ENCODE peak calls at places on chromosome 14, in eight cellular contexts. P is PC-3, W is OCI-LY7, L is PC-9, F is SK-N-SH, A is HCT116, I is GM23338, G is hepatocyte. N is an unnamed sample. For H3K9me2, the result is how much of the 10 kb centered on the place peaks cover.

GRCh38 chr14:33315721-33316120 is 377.0 kb downstream of the NPAS3 start:
- DNase-seq in P (peak), W (no peak), L (no peak), F (no peak), A (no peak), I (no peak), G (no peak), N (no peak)

GRCh38 chr14:68935761-68936209 is 43.3 kb downstream of the ACTN1 start:
- DNase-seq in P (no peak), W (no peak), L (no peak), F (no peak), A (no peak), I (no peak), G (no peak), N (no peak)

GRCh38 chr14:21011136-21011535 is 12.0 kb downstream of the SLC39A2 start:
- DNase-seq in P (no peak), W (no peak), L (no peak), F (no peak), A (no peak), I (no peak), G (no peak), N (no peak)

GRCh38 chr14:96576937-96577336 is 74.8 kb downstream of the PAPOLA start:
- DNase-seq in P (no peak), W (peak), L (no peak), F (no peak), A (no peak), I (no peak), G (no peak), N (no peak)

GRCh38 chr14:69648480-69649414 is 37.4 kb downstream of the SUSD6 start:
- DNase-seq in P (peak), W (peak), L (peak), F (no peak), A (no peak), I (no peak), G (peak), N (peak)

GRCh38 chr14:70045715-70046535 is 142.8 kb downstream of the SLC8A3 start:
- DNase-seq in P (peak), W (no peak), L (no peak), F (peak), A (peak), I (peak), G (peak), N (no peak)

GRCh38 chr14:33999771-34000291 is 49.0 kb upstream of the EGLN3 start:
- DNase-seq in P (no peak), W (no peak), L (no peak), F (no peak), A (no peak), I (no peak), G (no peak), N (no peak)

GRCh38 chr14:78758333-78758732 is 588.2 kb downstream of the NRXN3 start:
- DNase-seq in P (peak), W (peak), L (no peak), F (peak), A (peak), I (peak), G (peak), N (peak)

GRCh38 chr14:56289155-56289554 is 170.9 kb downstream of the PELI2 start:
- DNase-seq in P (no peak), W (no peak), L (no peak), F (no peak), A (no peak), I (no peak), G (no peak), N (no peak)

GRCh38 chr14:61752626-61753025 is 9.6 kb upstream of the SNAPC1 start:
- DNase-seq in P (peak), W (peak), L (peak), F (no peak), A (no peak), I (no peak), G (peak), N (no peak)

GRCh38 chr14:100406505-100407131 is 83.5 kb downstream of the SLC25A47 start:
- DNase-seq in P (peak), W (no peak), L (no peak), F (no peak), A (no peak), I (no peak), G (peak), N (no peak)

GRCh38 chr14:87944987-87945604 is 47.9 kb downstream of the GALC start:
- DNase-seq in P (peak), W (peak), L (no peak), F (peak), A (peak), I (peak), G (peak), N (peak)

GRCh38 chr14:69865701-69866365 is 13.4 kb upstream of the SMOC1 start:
- DNase-seq in P (no peak), W (no peak), L (no peak), F (no peak), A (no peak), I (no peak), G (no peak), N (no peak)

GRCh38 chr14:103702497-103703432 is 12.5 kb downstream of the XRCC3 start:
- DNase-seq in P (no peak), W (no peak), L (no peak), F (peak), A (no peak), I (no peak), G (no peak), N (no peak)

GRCh38 chr14:51482112-51482511 is 169.6 kb upstream of the FRMD6 start:
- DNase-seq in P (no peak), W (no peak), L (no peak), F (peak), A (no peak), I (no peak), G (no peak), N (no peak)

GRCh38 chr14:23145794-23146422 is 26.9 kb upstream of the CEBPE start:
- DNase-seq in P (no peak), W (no peak), L (peak), F (no peak), A (no peak), I (no peak), G (peak), N (no peak)

GRCh38 chr14:106802413-106803364 is 1276.3 kb downstream of the TMEM121 start:
- DNase-seq in P (no peak), W (peak), L (no peak), F (peak), A (no peak), I (no peak), G (no peak), N (peak)

GRCh38 chr14:83529531-83529930 is 1995.9 kb upstream of the SEL1L start:
- DNase-seq in P (no peak), W (no peak), L (no peak), F (no peak), A (no peak), I (no peak), G (no peak), N (no peak)

GRCh38 chr14:64971890-64972785 is at the start of gene RAB15:
- DNase-seq in P (peak), W (peak), L (no peak), F (peak), A (no peak), I (peak), G (peak), N (no peak)

GRCh38 chr14:51202914-51203665 is 37.0 kb upstream of the TMX1 start:
- DNase-seq in P (no peak), W (no peak), L (no peak), F (no peak), A (no peak), I (no peak), G (no peak), N (no peak)

GRCh38 chr14:61462566-61463195 is 141.3 kb downstream of the PRKCH start:
- DNase-seq in P (peak), W (no peak), L (peak), F (peak), A (no peak), I (no peak), G (peak), N (no peak)

GRCh38 chr14:96104469-96105057 is 65.4 kb downstream of the C14orf132 start:
- DNase-seq in P (peak), W (no peak), L (peak), F (no peak), A (no peak), I (no peak), G (peak), N (peak)

GRCh38 chr14:61202124-61202523 is 79.0 kb downstream of the TMEM30B start:
- DNase-seq in P (no peak), W (peak), L (no peak), F (no peak), A (no peak), I (no peak), G (no peak), N (no peak)

GRCh38 chr14:98714604-98715003 is 557.4 kb downstream of the BCL11B start:
- DNase-seq in P (no peak), W (no peak), L (no peak), F (no peak), A (no peak), I (no peak), G (no peak), N (no peak)

GRCh38 chr14:96051642-96052540 is 12.7 kb downstream of the C14orf132 start:
- DNase-seq in P (peak), W (peak), L (no peak), F (no peak), A (peak), I (peak), G (no peak), N (peak)

GRCh38 chr14:45247427-45247826 is 5.6 kb downstream of the MIS18BP1 start:
- DNase-seq in P (no peak), W (no peak), L (no peak), F (no peak), A (no peak), I (no peak), G (no peak), N (no peak)
- H3K4me2 ChIP-seq in P (no peak), W (no peak), L (no peak), F (no peak), A (no peak), I (no peak), G (no peak), N (no peak)

GRCh38 chr14:101947904-101948665 is 16.3 kb upstream of the DYNC1H1 start:
- DNase-seq in P (peak), W (peak), L (peak), F (peak), A (peak), I (peak), G (peak), N (peak)

GRCh38 chr14:101948666-101949205 is 15.6 kb upstream of the DYNC1H1 start:
- DNase-seq in P (no peak), W (no peak), L (no peak), F (no peak), A (no peak), I (peak), G (peak), N (no peak)

GRCh38 chr14:101950516-101951215 is 13.7 kb upstream of the DYNC1H1 start:
- DNase-seq in P (no peak), W (no peak), L (no peak), F (no peak), A (no peak), I (no peak), G (no peak), N (no peak)

GRCh38 chr14:101947577-101947903 is 16.8 kb upstream of the DYNC1H1 start:
- DNase-seq in P (no peak), W (no peak), L (no peak), F (peak), A (no peak), I (peak), G (no peak), N (no peak)

DNA sequence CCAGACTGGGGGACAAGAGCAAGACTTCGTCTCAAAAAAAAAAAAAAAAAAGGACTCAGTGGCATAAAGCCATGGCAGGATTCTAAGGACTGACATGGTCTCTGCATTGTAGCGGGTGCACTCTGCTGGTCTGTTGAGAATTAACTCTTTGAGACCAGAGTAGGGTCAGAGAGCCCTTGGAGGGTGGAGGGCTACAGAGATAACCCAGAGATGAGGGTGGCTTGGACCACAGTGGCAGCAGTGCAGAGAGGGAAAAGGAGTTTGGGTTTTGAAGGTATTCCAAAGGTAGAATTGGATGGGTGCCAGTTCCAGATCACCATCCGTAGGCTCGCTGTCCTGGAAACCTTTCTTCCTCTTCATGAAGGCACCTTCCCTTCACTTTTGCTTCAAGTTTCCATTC is 14.3 kb upstream of the DYNC1H1 start:
- DNase-seq in P (no peak), W (peak), L (no peak), F (no peak), A (no peak), I (no peak), G (no peak), N (no peak)
- H3K9me2 ChIP-seq in P (under half), W (under half), L (under half), F (under half), A (under half), I (under half), G (under half), N (under half)

DNA sequence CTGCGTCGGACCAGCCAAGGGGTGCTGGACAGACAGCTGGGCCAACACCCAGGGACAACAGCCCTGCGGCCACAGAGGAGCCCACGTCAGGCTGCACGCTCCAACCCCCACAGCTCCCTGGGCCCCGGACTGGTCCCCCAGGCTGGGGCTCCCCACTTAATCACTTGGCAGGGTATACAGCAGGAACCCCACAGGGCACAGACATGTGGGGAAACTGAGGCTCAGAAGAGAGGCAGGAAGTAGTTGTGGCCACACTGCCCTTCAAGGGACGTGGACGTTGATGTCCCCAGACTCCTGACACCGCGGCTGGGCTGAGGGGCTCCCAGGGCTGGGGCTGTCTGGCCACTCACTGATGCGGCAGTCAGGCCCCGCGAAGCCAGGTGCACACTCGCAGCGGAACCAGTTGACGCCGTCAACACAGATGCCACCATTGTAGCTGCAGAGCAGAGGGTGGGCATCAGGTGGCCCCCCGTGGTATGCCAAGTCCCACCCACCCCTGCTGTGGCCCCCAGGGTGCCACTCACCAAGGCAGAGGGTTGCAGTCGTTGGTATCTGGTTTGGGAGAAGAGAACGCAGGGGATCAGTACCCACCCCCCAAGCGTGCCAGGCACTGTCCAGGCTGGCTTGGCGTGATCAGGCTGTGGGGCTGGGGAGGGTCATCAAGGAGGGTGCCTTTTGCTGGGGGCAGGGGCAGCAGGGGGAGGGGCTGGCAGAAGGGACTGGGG is 21.4 kb downstream of the JAG2 start:
- DNase-seq in P (no peak), W (no peak), L (no peak), F (no peak), A (no peak), I (no peak), G (no peak), N (no peak)
- H3K4me2 ChIP-seq in P (no peak), W (no peak), L (no peak), F (no peak), A (no peak), I (no peak), G (no peak), N (no peak)

DNA sequence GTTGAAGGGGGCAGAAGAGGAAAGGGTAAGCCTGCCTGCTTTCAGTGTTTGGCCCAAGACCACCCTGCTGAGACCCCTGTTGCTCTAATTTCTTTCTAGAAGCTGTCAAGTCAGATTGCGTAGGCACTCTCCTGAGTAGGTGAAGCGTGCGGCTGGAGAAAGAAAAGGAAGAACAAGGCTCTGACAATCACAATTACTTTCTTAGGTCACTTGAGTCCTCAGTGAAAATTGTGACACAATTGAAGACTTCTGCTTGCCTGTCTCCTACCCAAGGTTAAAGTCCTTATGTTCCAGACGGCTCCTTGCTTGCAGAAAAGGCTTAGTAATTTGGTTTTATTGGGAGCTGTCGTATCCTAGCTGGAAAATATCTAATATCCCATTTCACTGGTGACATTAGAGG is 716 bp upstream of the CTSG start:
- DNase-seq in P (no peak), W (no peak), L (no peak), F (no peak), A (no peak), I (no peak), G (no peak), N (no peak)
- H3K9me2 ChIP-seq in P (under half), W (under half), L (under half), F (under half), A (under half), I (under half), G (under half), N (under half)

GRCh38 chr14:102523200-102524025 is 13.8 kb upstream of the ANKRD9 start:
- DNase-seq in P (no peak), W (no peak), L (no peak), F (no peak), A (no peak), I (peak), G (peak), N (no peak)
- H3K4me2 ChIP-seq in P (no peak), W (peak), L (peak), F (no peak), A (peak), I (peak), G (peak), N (peak)

GRCh38 chr14:91142214-91142668 is 28.4 kb downstream of the DGLUCY start:
- DNase-seq in P (no peak), W (peak), L (no peak), F (no peak), A (no peak), I (no peak), G (no peak), N (peak)
- H3K9me2 ChIP-seq in P (under half), W (under half), L (under half), F (under half), A (under half), I (under half), G (under half), N (under half)

GRCh38 chr14:63523735-63524408 is 19.3 kb downstream of the PPP2R5E start:
- DNase-seq in P (no peak), W (no peak), L (no peak), F (peak), A (no peak), I (no peak), G (no peak), N (no peak)
- H3K4me2 ChIP-seq in P (no peak), W (peak), L (no peak), F (no peak), A (no peak), I (no peak), G (no peak), N (no peak)

GRCh38 chr14:105051182-105052109 is 13.8 kb downstream of the GPR132 start:
- DNase-seq in P (no peak), W (no peak), L (no peak), F (peak), A (no peak), I (no peak), G (no peak), N (no peak)

GRCh38 chr14:105047283-105048016 is 17.8 kb downstream of the GPR132 start:
- DNase-seq in P (no peak), W (no peak), L (no peak), F (peak), A (no peak), I (no peak), G (no peak), N (no peak)

GRCh38 chr14:105052110-105052458 is 13.1 kb downstream of the GPR132 start:
- DNase-seq in P (no peak), W (no peak), L (peak), F (no peak), A (no peak), I (no peak), G (no peak), N (no peak)

GRCh38 chr14:105050551-105050897 is 14.7 kb downstream of the GPR132 start:
- DNase-seq in P (peak), W (no peak), L (peak), F (peak), A (peak), I (no peak), G (no peak), N (no peak)

GRCh38 chr14:105049753-105050550 is 15.3 kb downstream of the GPR132 start:
- DNase-seq in P (no peak), W (no peak), L (no peak), F (peak), A (no peak), I (no peak), G (no peak), N (no peak)
- H3K9me2 ChIP-seq in P (under half), W (under half), L (under half), F (under half), A (under half), I (under half), G (under half), N (under half)

GRCh38 chr14:89330236-89331002 is 86.6 kb downstream of the FOXN3 start:
- DNase-seq in P (no peak), W (no peak), L (no peak), F (no peak), A (no peak), I (no peak), G (no peak), N (no peak)
- H3K4me2 ChIP-seq in P (no peak), W (peak), L (no peak), F (no peak), A (no peak), I (peak), G (no peak), N (no peak)

GRCh38 chr14:92437309-92437708 is 76.3 kb upstream of the RIN3 start:
- DNase-seq in P (no peak), W (no peak), L (no peak), F (no peak), A (no peak), I (no peak), G (no peak), N (peak)

GRCh38 chr14:92435154-92435553 is 78.4 kb upstream of the RIN3 start:
- DNase-seq in P (no peak), W (no peak), L (no peak), F (no peak), A (no peak), I (no peak), G (no peak), N (no peak)

GRCh38 chr14:92433407-92433806 is 80.2 kb upstream of the RIN3 start:
- DNase-seq in P (no peak), W (no peak), L (no peak), F (no peak), A (no peak), I (no peak), G (no peak), N (no peak)

GRCh38 chr14:92437729-92438280 is 75.8 kb upstream of the RIN3 start:
- DNase-seq in P (no peak), W (no peak), L (no peak), F (no peak), A (no peak), I (no peak), G (no peak), N (no peak)

GRCh38 chr14:92436115-92436776 is 77.3 kb upstream of the RIN3 start:
- DNase-seq in P (no peak), W (no peak), L (no peak), F (no peak), A (no peak), I (no peak), G (no peak), N (no peak)
- H3K9me2 ChIP-seq in P (under half), W (under half), L (under half), F (under half), A (under half), I (under half), G (under half), N (under half)

N was measured in MM.1S.